ENCODE peak calls at places on chromosomes 7 and 10, in eight cellular contexts. I is uterus, C is psoas muscle, T is neural progenitor cell, Q is hepatocyte, P is brain microvascular endothelial cell, Z is SJSA1, L is kidney epithelial cell. G is an unnamed sample.
A peak's percentile ranks its signal among the peaks of the same experiment; 100 is the strongest.

GRCh38 chr7:40829201-40829600 is 694.4 kb downstream of the SUGCT start:
- DNase-seq in L (no peak), I (no peak), T (no peak), C (no peak), Q (no peak), P (no peak), Z (no peak), G (no peak)

GRCh38 chr10:104255244-104255981 is 721 bp downstream of the GSTO1 start:
- DNase-seq in T (peak; percentile 50), Q (peak; percentile 46), Z (peak; percentile 51), C (peak; percentile 58), L (no peak), I (no peak), P (peak; percentile 82), G (peak; percentile 78)

GRCh38 chr10:18607979-18608378 is 43.4 kb downstream of the NSUN6 start:
- DNase-seq in T (no peak), I (no peak), L (no peak), Z (no peak), C (no peak), Q (no peak), P (no peak), G (peak; percentile 36)

GRCh38 chr10:21363087-21363752 is 162.3 kb downstream of the SKIDA1 start:
- DNase-seq in P (no peak), T (no peak), C (no peak), Z (peak; percentile 23), Q (no peak), I (no peak), L (no peak), G (no peak)

GRCh38 chr7:50497068-50497642 is 47.0 kb upstream of the FIGNL1 start:
- DNase-seq in T (no peak), I (no peak), L (no peak), P (peak; percentile 73), Q (peak; percentile 68), Z (no peak), C (no peak), G (peak; percentile 89)

GRCh38 chr10:133617196-133617595 is 9.4 kb downstream of the FRG2B start:
- DNase-seq in C (no peak), Z (no peak), P (no peak), I (no peak), T (no peak), Q (no peak), L (no peak), G (no peak)

GRCh38 chr7:103989200-103989784 is at the start of gene RELN:
- DNase-seq in P (peak; percentile 7), I (no peak), Q (peak; percentile 35), T (peak; percentile 74), L (no peak), C (no peak), Z (peak; percentile 21), G (peak; percentile 33)

GRCh38 chr10:12500406-12501303 is 151.3 kb downstream of the CAMK1D start:
- DNase-seq in L (no peak), P (peak; percentile 40), Z (peak; percentile 14), T (no peak), C (no peak), Q (peak; percentile 55), I (no peak), G (peak; percentile 23)

GRCh38 chr7:108420482-108420908 is 35.7 kb downstream of the NRCAM start:
- DNase-seq in C (no peak), L (no peak), Z (no peak), P (peak; percentile 22), Q (no peak), I (no peak), T (no peak), G (no peak)

GRCh38 chr10:72234560-72235095 is 18.6 kb upstream of the ASCC1 start:
- DNase-seq in Z (no peak), P (no peak), T (no peak), Q (no peak), L (no peak), C (no peak), I (no peak), G (no peak)

DNA sequence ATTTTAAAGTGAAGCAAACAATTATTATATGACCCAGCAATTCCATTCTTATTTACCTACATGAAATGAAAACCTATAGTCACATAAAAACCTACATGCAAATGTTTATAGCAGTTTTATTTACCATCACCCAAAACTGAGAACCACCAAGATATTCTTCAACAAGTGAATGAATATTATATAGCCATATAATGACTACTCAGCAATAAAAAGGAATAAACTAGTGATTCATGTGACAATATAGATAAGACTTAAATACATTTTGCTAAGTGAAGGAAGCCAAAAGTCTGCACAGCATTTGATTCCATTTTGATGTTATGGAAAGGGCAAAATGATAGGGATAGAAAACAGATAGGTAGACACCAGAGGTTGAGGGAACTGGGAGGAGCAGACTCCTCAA is 31.7 kb downstream of the PODXL start:
- DNase-seq in I (no peak), P (no peak), Q (no peak), C (no peak), Z (no peak), L (no peak), T (no peak), G (no peak)
- H3K36me3 ChIP-seq in I (no peaks in the 10 kb centered on the region), P (no peaks in the 10 kb centered on the region), Q (no peaks in the 10 kb centered on the region), C (no peaks in the 10 kb centered on the region), Z (no peaks in the 10 kb centered on the region), L (no peaks in the 10 kb centered on the region), T (no peaks in the 10 kb centered on the region), G (no peaks in the 10 kb centered on the region)

GRCh38 chr7:16661924-16662323 is 15.9 kb downstream of the BZW2 start:
- DNase-seq in I (no peak), Q (no peak), P (no peak), C (no peak), Z (no peak), L (no peak), T (no peak), G (no peak)
- H3K36me3 ChIP-seq in I (no peaks in the 10 kb centered on the region), Q (no peaks in the 10 kb centered on the region), P (no peaks in the 10 kb centered on the region), C (peaks cover 14% of the 10 kb centered on the region), Z (peaks cover 5% of the 10 kb centered on the region), L (no peaks in the 10 kb centered on the region), T (peaks cover 3% of the 10 kb centered on the region), G (no peaks in the 10 kb centered on the region)

GRCh38 chr7:43629857-43630256 is 46.9 kb downstream of the STK17A start:
- DNase-seq in P (no peak), I (no peak), T (no peak), C (no peak), Z (no peak), Q (no peak), L (no peak), G (no peak)

GRCh38 chr7:43625977-43626376 is 43.1 kb downstream of the STK17A start:
- DNase-seq in L (no peak), Q (no peak), C (no peak), T (no peak), I (no peak), Z (no peak), P (no peak), G (no peak)

GRCh38 chr7:43625453-43625852 is 42.5 kb downstream of the STK17A start:
- DNase-seq in Q (no peak), L (no peak), T (no peak), I (no peak), C (no peak), P (no peak), Z (no peak), G (no peak)

GRCh38 chr7:43628431-43628830 is 45.5 kb downstream of the STK17A start:
- DNase-seq in T (no peak), Z (no peak), Q (no peak), P (no peak), C (no peak), I (no peak), L (no peak), G (no peak)

GRCh38 chr7:43626695-43627094 is 43.8 kb downstream of the STK17A start:
- DNase-seq in Q (no peak), P (no peak), Z (no peak), L (no peak), C (no peak), T (no peak), I (no peak), G (no peak)
- H3K36me3 ChIP-seq in Q (no peaks in the 10 kb centered on the region), P (peaks cover 48% of the 10 kb centered on the region), Z (peaks cover 80% of the 10 kb centered on the region), L (no peaks in the 10 kb centered on the region), C (peaks cover 51% of the 10 kb centered on the region), T (peaks cover 6% of the 10 kb centered on the region), I (no peaks in the 10 kb centered on the region), G (peaks cover 73% of the 10 kb centered on the region)

GRCh38 chr7:44390701-44391100 is 65.3 kb upstream of the CAMK2B start:
- DNase-seq in L (no peak), Q (no peak), I (no peak), T (no peak), P (no peak), C (no peak), Z (no peak), G (no peak)
- H3K36me3 ChIP-seq in L (peaks cover 7% of the 10 kb centered on the region), Q (no peaks in the 10 kb centered on the region), I (no peaks in the 10 kb centered on the region), T (no peaks in the 10 kb centered on the region), P (peaks cover 22% of the 10 kb centered on the region), C (peaks cover 66% of the 10 kb centered on the region), Z (peaks cover 68% of the 10 kb centered on the region), G (peaks cover 64% of the 10 kb centered on the region)

GRCh38 chr7:102184303-102184702 is 102.4 kb upstream of the SH2B2 start:
- DNase-seq in P (no peak), I (no peak), Q (no peak), T (no peak), Z (no peak), C (no peak), L (no peak), G (no peak)

GRCh38 chr7:102186306-102186705 is 100.4 kb upstream of the SH2B2 start:
- DNase-seq in L (no peak), I (no peak), T (no peak), C (no peak), P (no peak), Q (no peak), Z (no peak), G (no peak)

GRCh38 chr7:102182016-102182415 is 104.7 kb upstream of the SH2B2 start:
- DNase-seq in Z (no peak), P (no peak), T (no peak), C (no peak), L (no peak), Q (no peak), I (no peak), G (no peak)

GRCh38 chr7:102189756-102190155 is 96.9 kb upstream of the SH2B2 start:
- DNase-seq in C (no peak), P (no peak), L (no peak), Q (no peak), I (no peak), T (no peak), Z (no peak), G (no peak)

GRCh38 chr7:102185796-102186195 is 100.9 kb upstream of the SH2B2 start:
- DNase-seq in P (no peak), T (no peak), L (no peak), Z (no peak), Q (no peak), C (no peak), I (no peak), G (no peak)
- H3K36me3 ChIP-seq in P (peaks cover 10% of the 10 kb centered on the region), T (no peaks in the 10 kb centered on the region), L (no peaks in the 10 kb centered on the region), Z (peaks cover 35% of the 10 kb centered on the region), Q (no peaks in the 10 kb centered on the region), C (peaks cover 44% of the 10 kb centered on the region), I (no peaks in the 10 kb centered on the region), G (peaks cover 23% of the 10 kb centered on the region)

GRCh38 chr7:66503551-66504031 is 125.1 kb upstream of the KCTD7 start:
- DNase-seq in T (no peak), C (no peak), Z (no peak), Q (no peak), I (no peak), L (no peak), P (no peak), G (no peak)
- H3K36me3 ChIP-seq in T (no peaks in the 10 kb centered on the region), C (no peaks in the 10 kb centered on the region), Z (no peaks in the 10 kb centered on the region), Q (no peaks in the 10 kb centered on the region), I (no peaks in the 10 kb centered on the region), L (no peaks in the 10 kb centered on the region), P (no peaks in the 10 kb centered on the region), G (no peaks in the 10 kb centered on the region)

DNA sequence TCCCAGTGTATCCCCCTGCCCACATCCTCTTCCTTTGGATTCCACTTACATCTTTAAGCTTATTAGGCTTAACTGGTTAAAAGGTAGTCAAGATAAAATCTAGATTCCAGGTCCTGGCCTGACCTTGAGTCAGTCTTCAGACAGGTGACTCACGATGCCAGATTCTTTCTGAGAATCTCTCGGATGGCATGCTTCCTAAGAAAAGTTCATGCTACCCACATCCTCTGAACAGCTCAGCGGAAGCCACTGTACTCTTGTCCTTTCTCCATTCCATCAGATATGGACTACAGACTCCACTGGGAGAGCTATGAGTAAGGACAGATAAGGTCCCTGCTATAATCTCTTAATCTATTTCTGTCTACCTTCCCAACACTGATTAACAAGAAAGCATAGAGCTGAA is 43.4 kb downstream of the DNMBP start:
- DNase-seq in P (peak; percentile 93), Q (peak; percentile 75), C (no peak), L (peak; percentile 90), T (no peak), I (no peak), Z (peak; percentile 23), G (peak; percentile 90)
- H3K36me3 ChIP-seq in P (peaks cover 32% of the 10 kb centered on the region), Q (no peaks in the 10 kb centered on the region), C (peaks cover 51% of the 10 kb centered on the region), L (no peaks in the 10 kb centered on the region), T (no peaks in the 10 kb centered on the region), I (no peaks in the 10 kb centered on the region), Z (peaks cover 39% of the 10 kb centered on the region), G (peaks cover 57% of the 10 kb centered on the region)

G was measured in adipocyte.